ENCODE peak calls at places on chromosomes 7 and 10, in ten cellular contexts. X is adrenal gland, J is IMR-90, S is upper lobe of left lung, N is endothelial cell of umbilical vein, B is tibial nerve, F is right lobe of liver, E is H54, H is NB4, K is body of pancreas. Y is an unnamed sample.

GRCh38 chr7:5450549-5451327 is 27.1 kb upstream of the TNRC18 start:
- DNase-seq in X (peak; percentile 43), J (peak; percentile 34), S (peak; percentile 61), N (peak; percentile 54), B (peak; percentile 55), F (peak; percentile 69), E (no peak), H (peak; percentile 72), K (peak; percentile 54), Y (peak; percentile 67)

GRCh38 chr10:29160110-29160669 is 128.7 kb upstream of the LYZL1 start:
- DNase-seq in X (peak; percentile 79), J (peak; percentile 89), S (no peak), N (peak; percentile 78), B (no peak), F (no peak), E (peak; percentile 63), H (peak; percentile 25), K (no peak), Y (no peak)

GRCh38 chr7:45716380-45717203 is 142.4 kb downstream of the ADCY1 start:
- DNase-seq in X (no peak), J (no peak), S (no peak), N (no peak), B (peak; percentile 7), F (no peak), E (no peak), H (no peak), K (no peak), Y (no peak)

GRCh38 chr7:43872401-43873165 is 3.3 kb upstream of the MRPS24 start:
- DNase-seq in X (peak; percentile 85), J (peak; percentile 92), S (no peak), N (no peak), B (peak; percentile 67), F (no peak), E (peak; percentile 64), H (no peak), K (no peak), Y (no peak)

GRCh38 chr7:2108501-2109250 is 124.1 kb downstream of the MAD1L1 start:
- DNase-seq in X (no peak), J (peak; percentile 32), S (no peak), N (no peak), B (no peak), F (no peak), E (no peak), H (no peak), K (no peak), Y (no peak)

GRCh38 chr7:45455662-45456061 is 118.5 kb upstream of the ADCY1 start:
- DNase-seq in X (no peak), J (no peak), S (no peak), N (no peak), B (no peak), F (no peak), E (no peak), H (no peak), K (no peak), Y (no peak)

GRCh38 chr7:134645935-134646334 is 718 bp upstream of the BPGM start:
- DNase-seq in X (no peak), J (peak; percentile 65), S (no peak), N (no peak), B (no peak), F (no peak), E (no peak), H (peak; percentile 20), K (no peak), Y (peak; percentile 69)

GRCh38 chr10:78332699-78333098 is 299.0 kb downstream of the RPS24 start:
- DNase-seq in X (no peak), J (no peak), S (no peak), N (no peak), B (no peak), F (no peak), E (no peak), H (no peak), K (peak; percentile 2), Y (no peak)

GRCh38 chr7:26782501-26782900 is 81.9 kb downstream of the SKAP2 start:
- DNase-seq in X (no peak), J (no peak), S (no peak), N (no peak), B (no peak), F (no peak), E (no peak), H (peak; percentile 8), K (no peak), Y (no peak)

GRCh38 chr10:103691723-103692380 is 163.5 kb downstream of the SH3PXD2A start:
- DNase-seq in X (no peak), J (peak; percentile 48), S (no peak), N (no peak), B (no peak), F (no peak), E (no peak), H (no peak), K (no peak), Y (no peak)

GRCh38 chr10:22253578-22253882 is 35.7 kb upstream of the EBLN1 start:
- DNase-seq in X (peak; percentile 47), J (no peak), S (peak; percentile 32), N (peak; percentile 6), B (peak; percentile 31), F (peak; percentile 62), E (no peak), H (no peak), K (no peak), Y (peak; percentile 62)

GRCh38 chr10:14587540-14588083 is 187.1 kb downstream of the FAM107B start:
- DNase-seq in X (no peak), J (no peak), S (no peak), N (no peak), B (no peak), F (no peak), E (no peak), H (no peak), K (no peak), Y (no peak)

GRCh38 chr7:55533050-55533728 is 39.1 kb downstream of the VOPP1 start:
- DNase-seq in X (peak; percentile 31), J (peak; percentile 86), S (peak; percentile 54), N (peak; percentile 38), B (peak; percentile 13), F (no peak), E (peak; percentile 65), H (peak; percentile 92), K (no peak), Y (no peak)

GRCh38 chr10:86439544-86439943 is 72.9 kb upstream of the GRID1 start:
- DNase-seq in X (peak; percentile 88), J (peak; percentile 97), S (peak; percentile 83), N (no peak), B (peak; percentile 89), F (peak; percentile 58), E (no peak), H (peak; percentile 92), K (peak; percentile 41), Y (peak; percentile 36)

GRCh38 chr7:136228185-136228584 is 251.0 kb upstream of the MTPN start:
- DNase-seq in X (no peak), J (peak; percentile 0), S (no peak), N (no peak), B (no peak), F (no peak), E (no peak), H (no peak), K (no peak), Y (no peak)
- TF ChIP-seq POLR2A in X (no peak), J (no peak), S (no peak), N (no peak), B (no peak), F (no peak), E (no peak), H (no peak), K (no peak), Y (no peak)

GRCh38 chr10:17229717-17229966 is 1.6 kb downstream of the VIM start:
- DNase-seq in X (no peak), J (no peak), S (no peak), N (no peak), B (no peak), F (no peak), E (no peak), H (no peak), K (no peak), Y (no peak)

GRCh38 chr10:17232276-17232987 is 4.4 kb downstream of the VIM start:
- DNase-seq in X (no peak), J (peak; percentile 34), S (no peak), N (peak; percentile 18), B (no peak), F (no peak), E (no peak), H (no peak), K (no peak), Y (no peak)

GRCh38 chr10:17229016-17229716 is 1.1 kb downstream of the VIM start:
- DNase-seq in X (peak; percentile 85), J (peak; percentile 89), S (peak; percentile 86), N (peak; percentile 90), B (peak; percentile 89), F (peak; percentile 86), E (peak; percentile 59), H (peak; percentile 84), K (peak; percentile 67), Y (peak; percentile 61)

GRCh38 chr10:17228081-17229015 is at the start of gene VIM:
- DNase-seq in X (peak; percentile 93), J (peak; percentile 96), S (peak; percentile 93), N (peak; percentile 97), B (peak; percentile 88), F (peak; percentile 79), E (peak; percentile 70), H (peak; percentile 95), K (peak; percentile 75), Y (peak; percentile 78)

DNA sequence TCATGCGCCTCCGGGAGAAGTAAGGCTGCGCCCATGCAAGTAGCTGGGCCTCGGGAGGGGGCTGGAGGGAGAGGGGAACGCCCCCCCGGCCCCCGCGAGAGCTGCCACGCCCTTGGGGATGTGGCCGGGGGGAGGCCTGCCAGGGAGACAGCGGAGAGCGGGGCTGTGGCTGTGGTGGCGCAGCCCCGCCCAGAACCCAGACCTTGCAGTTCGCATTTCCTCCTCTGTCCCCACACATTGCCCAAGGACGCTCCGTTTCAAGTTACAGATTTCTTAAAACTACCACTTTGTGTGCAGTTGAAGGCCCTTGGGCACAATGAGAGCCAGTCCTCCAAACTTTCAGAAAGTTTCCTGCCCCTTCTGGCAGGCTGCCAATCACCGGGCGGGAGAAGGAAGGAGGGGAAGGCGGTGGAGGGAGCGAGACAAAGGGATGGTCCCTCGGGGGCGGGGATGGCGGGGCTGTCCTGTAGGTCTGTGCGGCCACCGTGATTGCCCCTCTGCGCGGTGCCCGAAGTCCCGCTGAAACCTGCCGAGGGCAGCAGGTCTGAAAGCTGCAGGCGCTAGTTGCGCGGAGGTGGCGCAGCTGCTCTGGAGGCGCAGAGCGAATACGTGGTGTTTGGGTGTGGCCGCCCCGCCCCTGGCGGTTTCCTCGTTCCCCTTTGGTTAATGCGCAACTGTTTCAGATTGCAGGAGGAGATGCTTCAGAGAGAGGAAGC is 2.1 kb downstream of the VIM start:
- DNase-seq in X (peak; percentile 83), J (peak; percentile 55), S (peak; percentile 92), N (peak; percentile 67), B (peak; percentile 72), F (peak; percentile 84), E (no peak), H (peak; percentile 89), K (peak; percentile 88), Y (peak; percentile 84)
- TF ChIP-seq POLR2A in X (peak; percentile 50), J (peak; percentile 43), S (peak; percentile 85), N (peak; percentile 69), B (peak; percentile 49), F (peak; percentile 36), E (peak; percentile 37), H (no peak), K (peak; percentile 85), Y (no peak)

GRCh38 chr7:138472292-138473079 is 12.4 kb downstream of the TRIM24 start:
- DNase-seq in X (no peak), J (no peak), S (no peak), N (no peak), B (no peak), F (no peak), E (no peak), H (no peak), K (no peak), Y (no peak)
- TF ChIP-seq POLR2A in X (no peak), J (no peak), S (no peak), N (no peak), B (no peak), F (no peak), E (no peak), H (no peak), K (no peak), Y (no peak)

GRCh38 chr7:155640629-155641028 is 3.8 kb upstream of the RBM33 start:
- DNase-seq in X (no peak), J (no peak), S (no peak), N (no peak), B (no peak), F (no peak), E (no peak), H (no peak), K (no peak), Y (no peak)
- TF ChIP-seq POLR2A in X (no peak), J (no peak), S (no peak), N (no peak), B (no peak), F (no peak), E (no peak), H (no peak), K (no peak), Y (no peak)

Y was measured in erythroblast.